ENCODE peak calls at places on chromosomes 12 and 14, in eight cellular contexts. T is CMK, P is NCI-H1105 treated with DMSO at 0.1 percent for 48 hours, K is dermis microvascular lymphatic vessel endothelial cell, C is Ammon's horn, F is AG08396, M is psoas muscle, X is NCI-H1694 treated with DMSO at 0.1 percent for 48 hours. V is an unnamed sample.

GRCh38 chr12:30828686-30829085 is 73.9 kb upstream of the CAPRIN2 start:
- DNase-seq in C (no peak), M (no peak), F (no peak), T (no peak), K (no peak), P (no peak), X (no peak), V (no peak)

GRCh38 chr12:113392563-113392962 is 11.1 kb downstream of the SDS start:
- DNase-seq in P (no peak), F (no peak), M (no peak), T (no peak), X (no peak), K (no peak), C (no peak), V (no peak)

GRCh38 chr12:70853326-70853725 is 67.2 kb downstream of the PTPRR start:
- DNase-seq in M (no peak), K (no peak), X (no peak), F (no peak), P (no peak), C (no peak), T (no peak), V (no peak)

GRCh38 chr12:2268478-2269286 is 215.9 kb downstream of the CACNA1C start:
- DNase-seq in P (no peak), T (no peak), M (no peak), F (peak), K (no peak), C (peak), X (no peak), V (no peak)

GRCh38 chr12:109116611-109116949 is 193 bp downstream of the ACACB start:
- DNase-seq in K (no peak), P (no peak), C (no peak), T (no peak), F (no peak), X (no peak), M (no peak), V (no peak)

GRCh38 chr14:21070610-21071224 is 613 bp downstream of the ARHGEF40 start:
- DNase-seq in C (peak), X (no peak), M (peak), T (no peak), P (peak), K (no peak), F (peak), V (peak)

GRCh38 chr12:67910360-67911292 is 78.6 kb upstream of the IFNG-AS1 start:
- DNase-seq in P (no peak), T (no peak), F (peak), M (no peak), X (no peak), C (peak), K (no peak), V (no peak)

GRCh38 chr12:98154850-98155249 is 360.5 kb upstream of the TMPO start:
- DNase-seq in M (no peak), P (peak), K (peak), T (no peak), X (peak), C (no peak), F (no peak), V (no peak)

GRCh38 chr14:69323266-69323966 is 63.5 kb downstream of the GALNT16 start:
- DNase-seq in P (no peak), T (no peak), C (no peak), X (no peak), F (no peak), M (no peak), K (no peak), V (no peak)

V was measured in right cardiac atrium.